ENCODE peak calls at places on chromosomes 11 and 22, in ten cellular contexts. M is endodermal cell, K is kidney epithelial cell, O is ovary, P is left ventricle myocardium inferior, J is PC-9, A is brain microvascular endothelial cell, I is cardiac muscle cell, B is fibroblast of lung, F is gastrocnemius medialis. L is an unnamed sample.

GRCh38 chr22:19759459-19759993 is 1.1 kb upstream of the TBX1 start:
- DNase-seq in O (no peak), P (no peak), J (no peak), B (no peak), K (no peak), I (no peak), A (no peak), M (peak), F (no peak), L (no peak)

GRCh38 chr22:39940757-39941305 is 19.4 kb upstream of the TMA7B start:
- DNase-seq in M (no peak), K (no peak), O (no peak), J (no peak), A (no peak), B (peak), I (no peak), P (no peak), F (no peak), L (no peak)

GRCh38 chr22:42814215-42814614 is 42.9 kb downstream of the ARFGAP3 start:
- DNase-seq in B (no peak), I (no peak), F (no peak), A (no peak), M (no peak), K (no peak), O (no peak), P (no peak), J (no peak), L (no peak)

GRCh38 chr11:64713781-64714363 is 9.1 kb downstream of the NRXN2 start:
- DNase-seq in M (peak), I (peak), P (no peak), K (no peak), O (no peak), A (no peak), B (no peak), F (no peak), J (no peak), L (no peak)

GRCh38 chr11:70372076-70372475 is 26.3 kb upstream of the CTTN start:
- DNase-seq in F (no peak), O (no peak), I (no peak), M (no peak), J (no peak), P (no peak), K (no peak), B (no peak), A (no peak), L (no peak)

GRCh38 chr22:26416670-26417270 is 12.3 kb upstream of the ASPHD2 start:
- DNase-seq in A (peak), F (peak), J (peak), K (peak), P (no peak), I (peak), O (no peak), B (no peak), M (peak), L (no peak)

GRCh38 chr11:61369372-61370348 is 7.5 kb downstream of the TMEM138 start:
- DNase-seq in B (peak), F (peak), J (no peak), A (peak), P (peak), M (no peak), K (no peak), I (no peak), O (peak), L (no peak)

GRCh38 chr22:43957871-43958270 is 2.6 kb downstream of the SAMM50 start:
- DNase-seq in J (no peak), K (no peak), A (peak), M (no peak), I (no peak), P (no peak), F (peak), B (peak), O (no peak), L (no peak)

GRCh38 chr11:5203366-5203765 is 2.9 kb upstream of the OR51V1 start:
- DNase-seq in F (no peak), J (no peak), B (peak), P (no peak), O (no peak), I (no peak), A (no peak), M (no peak), K (no peak), L (no peak)

GRCh38 chr11:74673956-74674355 is 57.3 kb downstream of the CHRDL2 start:
- DNase-seq in K (no peak), J (no peak), B (no peak), I (no peak), O (no peak), F (no peak), P (no peak), M (peak), A (no peak), L (no peak)

GRCh38 chr11:2298795-2299747 is 2.6 kb downstream of the C11orf21 start:
- DNase-seq in J (peak), A (no peak), M (peak), F (no peak), B (no peak), O (no peak), K (no peak), I (peak), P (no peak), L (no peak)

GRCh38 chr11:117166491-117166890 is 12.1 kb upstream of the SIDT2 start:
- DNase-seq in K (no peak), F (no peak), A (no peak), O (no peak), J (no peak), I (no peak), B (no peak), P (no peak), M (no peak), L (no peak)
- TF ChIP-seq CTCF in K (no peak), F (no peak), A (no peak), O (no peak), J (no peak), I (no peak), B (no peak), P (no peak), M (no peak), L (no peak)

GRCh38 chr22:29639096-29639495 is 35.7 kb downstream of the NF2 start:
- DNase-seq in O (no peak), K (no peak), P (no peak), M (no peak), A (no peak), I (no peak), J (no peak), B (no peak), F (no peak), L (no peak)

GRCh38 chr22:29642694-29643093 is 39.3 kb downstream of the NF2 start:
- DNase-seq in F (no peak), A (no peak), O (no peak), I (no peak), B (no peak), M (no peak), K (no peak), P (no peak), J (no peak), L (no peak)

GRCh38 chr22:29638678-29639077 is 35.2 kb downstream of the NF2 start:
- DNase-seq in K (no peak), I (no peak), P (no peak), A (no peak), B (no peak), F (no peak), M (no peak), O (no peak), J (no peak), L (no peak)

GRCh38 chr22:29641052-29641780 is 37.8 kb downstream of the NF2 start:
- DNase-seq in F (no peak), M (no peak), I (no peak), K (no peak), B (no peak), J (no peak), O (no peak), P (no peak), A (no peak), L (no peak)

DNA sequence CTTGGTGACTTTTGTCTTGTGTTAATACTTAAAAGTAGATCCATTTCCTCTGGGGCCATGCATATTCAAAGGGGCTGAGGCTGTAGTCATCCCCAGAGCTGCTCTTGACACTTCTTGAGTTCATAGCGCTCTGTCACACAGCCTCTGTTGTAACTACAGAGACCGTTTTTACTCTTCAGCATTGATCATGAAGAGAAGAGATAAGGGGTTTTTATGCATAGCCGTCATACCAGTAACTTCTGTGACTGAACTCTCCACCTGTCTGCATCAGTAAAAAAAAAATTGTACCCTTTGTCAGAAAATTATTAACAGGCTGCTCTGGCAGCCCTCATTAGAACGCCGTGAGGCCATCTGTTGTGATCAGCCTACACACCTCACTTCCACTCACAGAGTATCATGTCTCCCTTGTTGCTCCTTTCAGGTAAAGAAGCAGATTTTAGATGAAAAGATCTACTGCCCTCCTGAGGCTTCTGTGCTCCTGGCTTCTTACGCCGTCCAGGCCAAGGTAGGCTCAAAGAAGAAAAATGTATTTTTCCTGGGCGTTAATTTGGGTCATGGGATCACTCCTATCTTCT is 38.4 kb downstream of the NF2 start:
- DNase-seq in I (no peak), M (no peak), B (no peak), F (no peak), J (no peak), K (no peak), A (no peak), O (no peak), P (no peak), L (no peak)
- H3K4me3 ChIP-seq in I (no peak), M (no peak), B (no peak), F (no peak), J (no peak), K (no peak), A (no peak), O (no peak), P (no peak), L (no peak)

DNA sequence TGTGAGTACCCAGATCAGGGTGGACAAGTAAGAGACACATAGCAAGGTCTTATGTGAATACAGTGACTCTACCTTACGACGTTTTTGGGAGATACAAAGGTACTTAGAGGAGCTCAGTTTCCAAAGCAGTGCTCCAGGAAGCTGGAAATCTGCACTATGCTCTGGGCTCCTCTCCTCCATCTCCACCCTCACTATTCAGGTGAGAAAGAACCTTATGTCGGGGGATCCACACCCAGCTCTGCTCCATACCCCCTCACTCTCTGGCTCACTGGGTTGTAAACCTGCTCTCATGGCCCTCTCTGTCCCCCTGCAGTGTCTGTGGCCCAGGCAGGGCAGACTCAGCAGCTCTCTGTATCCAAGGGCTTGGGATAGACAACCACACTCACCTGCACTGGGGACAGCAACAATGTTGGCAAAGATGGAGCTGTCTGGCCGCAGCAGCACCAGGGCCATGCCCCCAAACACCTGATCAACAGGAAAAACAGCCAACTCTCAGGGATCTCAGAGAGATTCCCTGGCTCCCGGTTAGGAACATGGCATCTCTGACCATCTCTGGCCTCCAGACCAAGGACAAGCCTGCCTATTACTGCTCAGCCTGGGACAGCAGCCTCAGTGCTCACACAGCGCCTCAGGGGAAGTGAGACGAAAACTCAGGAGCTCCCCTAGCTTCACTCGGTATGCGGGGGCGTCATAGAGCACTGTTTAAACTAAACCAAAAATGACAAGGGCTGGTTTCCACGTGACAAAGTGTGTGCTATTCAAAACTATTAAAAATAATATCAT is 60.9 kb upstream of the TOP3B start:
- DNase-seq in I (no peak), M (no peak), P (no peak), B (no peak), O (no peak), J (no peak), K (no peak), A (no peak), F (no peak), L (no peak)
- TF ChIP-seq CTCF in I (no peak), M (no peak), P (no peak), B (no peak), O (no peak), J (no peak), K (no peak), A (no peak), F (no peak), L (no peak)

DNA sequence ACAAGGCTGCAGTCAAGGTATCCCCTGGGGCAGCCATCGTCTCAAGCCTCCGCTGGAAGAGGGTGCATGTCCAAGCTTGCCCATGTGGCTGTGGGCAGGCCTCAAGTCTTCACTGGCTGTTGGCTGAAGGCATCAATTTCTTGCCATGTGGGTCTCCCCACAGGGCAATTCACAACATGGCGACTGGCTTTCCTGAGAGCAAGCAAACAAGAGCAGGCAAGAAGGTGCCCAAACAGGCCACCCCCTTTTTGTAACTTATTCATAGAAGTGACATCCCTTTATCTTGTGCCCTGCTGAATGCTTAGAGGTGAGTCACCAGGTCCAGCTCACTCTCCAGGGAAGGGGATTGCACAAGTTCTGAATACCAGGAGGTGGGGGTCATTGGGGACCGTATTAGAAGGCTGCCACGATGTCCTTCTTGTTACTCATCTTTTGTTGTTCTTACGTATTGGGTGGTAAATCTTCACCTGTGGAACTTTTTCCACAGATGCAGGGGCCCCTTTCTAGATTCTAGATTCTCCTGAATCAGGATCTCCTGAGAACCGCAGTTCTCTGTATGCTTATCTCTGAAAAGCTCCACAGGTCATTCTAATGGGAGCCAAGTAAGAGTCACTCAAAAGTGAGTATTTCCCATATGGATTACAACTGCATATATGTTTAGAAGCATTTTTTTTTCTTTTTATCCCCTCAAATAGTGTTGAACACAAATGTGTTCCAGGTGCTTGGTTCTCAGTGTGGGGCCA is 44.2 kb upstream of the MICAL2 start:
- DNase-seq in O (no peak), A (peak), M (peak), F (peak), K (peak), P (no peak), J (peak), B (peak), I (no peak), L (no peak)
- H3K4me3 ChIP-seq in O (no peak), A (no peak), M (no peak), F (no peak), K (no peak), P (no peak), J (no peak), B (no peak), I (no peak), L (no peak)

DNA sequence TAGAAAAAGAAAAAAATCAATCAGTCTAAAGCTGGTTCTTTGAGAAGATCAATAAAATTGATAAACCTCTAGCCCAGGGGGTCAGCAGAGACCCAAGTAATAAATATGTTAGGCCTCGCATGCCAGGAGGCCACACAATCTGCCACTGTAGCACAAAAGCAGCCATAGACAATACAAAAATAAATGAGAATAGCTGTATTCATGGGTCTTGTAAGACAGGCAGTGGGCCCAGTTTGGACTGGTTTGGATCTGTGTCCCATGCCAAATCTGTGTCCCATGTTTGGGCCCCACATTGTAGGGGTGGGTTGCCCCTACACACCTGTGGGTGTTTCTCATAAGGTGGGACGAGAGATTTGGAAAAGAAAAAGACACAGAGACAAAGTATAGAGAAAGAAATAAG is 6.6 kb upstream of the PLAAT4 start:
- DNase-seq in A (no peak), B (no peak), K (no peak), M (peak), I (no peak), F (no peak), P (no peak), J (no peak), O (no peak), L (no peak)
- TF ChIP-seq CTCF in A (no peak), B (no peak), K (no peak), M (no peak), I (no peak), F (no peak), P (no peak), J (no peak), O (no peak), L (no peak)

GRCh38 chr22:41781508-41781906 is 19.0 kb upstream of the CCDC134 start:
- DNase-seq in K (no peak), P (no peak), A (no peak), F (no peak), B (no peak), I (no peak), O (no peak), M (no peak), J (no peak), L (no peak)
- H3K4me3 ChIP-seq in K (no peak), P (no peak), A (no peak), F (no peak), B (no peak), I (no peak), O (no peak), M (no peak), J (no peak), L (peak)

GRCh38 chr11:14358729-14359439 is at the start of gene RRAS2:
- DNase-seq in A (peak), B (peak), P (peak), J (peak), I (peak), F (peak), K (no peak), M (peak), O (peak), L (no peak)
- TF ChIP-seq CTCF in A (peak), B (no peak), P (peak), J (no peak), I (peak), F (peak), K (no peak), M (no peak), O (no peak), L (no peak)

DNA sequence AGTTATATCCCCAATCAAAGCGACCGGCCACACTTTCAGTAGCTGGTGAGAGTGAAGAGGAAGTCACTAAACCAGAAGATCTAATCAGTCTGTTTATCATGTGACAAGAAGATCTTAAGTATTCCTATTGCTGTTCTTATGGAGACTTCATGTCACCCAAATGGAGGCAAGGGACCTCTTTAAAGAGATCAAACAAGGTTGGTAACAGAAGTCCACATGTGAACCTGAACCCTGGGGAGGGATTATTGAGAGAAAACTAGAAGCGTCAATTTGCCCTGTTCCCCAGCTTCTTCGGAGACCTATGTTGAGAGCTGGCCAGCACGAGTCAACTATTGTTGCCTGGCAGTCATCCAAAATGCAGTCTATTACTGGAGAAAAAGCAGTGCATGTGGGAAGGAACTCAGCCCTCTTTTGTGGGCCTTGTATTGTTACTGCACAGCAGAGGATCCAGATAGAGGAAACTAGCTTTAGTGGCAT is 76.9 kb upstream of the CTSC start:
- DNase-seq in J (peak), O (no peak), M (no peak), A (peak), P (no peak), F (no peak), K (peak), B (peak), I (peak), L (no peak)
- H3K4me3 ChIP-seq in J (no peak), O (no peak), M (no peak), A (no peak), P (no peak), F (no peak), K (no peak), B (no peak), I (no peak), L (no peak)